ENCODE peak calls at places on chromosomes 7 and 10, in four cellular contexts. W, D, K and Y are unnamed samples.

GRCh38 chr7:153939177-153939576 is 113.0 kb upstream of the DPP6 start:
- DNase-seq in K (no peak), D (no peak), W (no peak), Y (no peak)

GRCh38 chr10:92323079-92323478 is 32.1 kb downstream of the MARCHF5 start:
- DNase-seq in D (no peak), K (no peak), W (no peak), Y (no peak)

GRCh38 chr10:25974897-25975459 is 40.9 kb downstream of the MYO3A start:
- DNase-seq in W (no peak), K (no peak), D (no peak), Y (peak; percentile 3)

GRCh38 chr10:61989995-61990760 is 88.7 kb downstream of the ARID5B start:
- DNase-seq in K (no peak), W (no peak), D (no peak), Y (no peak)

GRCh38 chr7:159022238-159022993 is 122.3 kb downstream of the VIPR2 start:
- DNase-seq in W (no peak), D (no peak), K (no peak), Y (no peak)

GRCh38 chr10:47299989-47300931 is at the start of gene GDF10:
- DNase-seq in K (peak; percentile 42), W (peak; percentile 27), D (no peak), Y (no peak)

GRCh38 chr10:108384378-108384777 is 1219.9 kb upstream of the SORCS1 start:
- DNase-seq in K (no peak), D (no peak), W (no peak), Y (no peak)

GRCh38 chr10:29949411-29950011 is 109.9 kb downstream of the JCAD start:
- DNase-seq in W (no peak), K (no peak), D (no peak), Y (no peak)

GRCh38 chr10:51876979-51877378 is 177.6 kb upstream of the CSTF2T start:
- DNase-seq in W (no peak), K (no peak), D (no peak), Y (no peak)

GRCh38 chr10:31942435-31942834 is 13.8 kb upstream of the ARHGAP12 start:
- DNase-seq in W (no peak), D (no peak), K (no peak), Y (no peak)

GRCh38 chr10:75165684-75166622 is 44.6 kb upstream of the VDAC2 start:
- DNase-seq in D (no peak), W (no peak), K (no peak), Y (no peak)

GRCh38 chr7:44163591-44163990 is 22.5 kb upstream of the MYL7 start:
- DNase-seq in D (no peak), K (no peak), W (no peak), Y (no peak)
- TF ChIP-seq SP1 in D (no peak), K (no peak), W (no peak), Y (no peak)

GRCh38 chr10:82981137-82981723 is 1106.2 kb downstream of the NRG3 start:
- DNase-seq in D (no peak), K (no peak), W (no peak), Y (no peak)

GRCh38 chr10:82986216-82986615 is 1111.2 kb downstream of the NRG3 start:
- DNase-seq in W (no peak), D (no peak), K (no peak), Y (no peak)

GRCh38 chr10:82980321-82980720 is 1105.3 kb downstream of the NRG3 start:
- DNase-seq in K (no peak), W (no peak), D (no peak), Y (no peak)

GRCh38 chr10:82982110-82982608 is 1107.2 kb downstream of the NRG3 start:
- DNase-seq in D (no peak), K (no peak), W (no peak), Y (no peak)
- TF ChIP-seq SP1 in D (no peak), K (no peak), W (no peak), Y (no peak)

DNA sequence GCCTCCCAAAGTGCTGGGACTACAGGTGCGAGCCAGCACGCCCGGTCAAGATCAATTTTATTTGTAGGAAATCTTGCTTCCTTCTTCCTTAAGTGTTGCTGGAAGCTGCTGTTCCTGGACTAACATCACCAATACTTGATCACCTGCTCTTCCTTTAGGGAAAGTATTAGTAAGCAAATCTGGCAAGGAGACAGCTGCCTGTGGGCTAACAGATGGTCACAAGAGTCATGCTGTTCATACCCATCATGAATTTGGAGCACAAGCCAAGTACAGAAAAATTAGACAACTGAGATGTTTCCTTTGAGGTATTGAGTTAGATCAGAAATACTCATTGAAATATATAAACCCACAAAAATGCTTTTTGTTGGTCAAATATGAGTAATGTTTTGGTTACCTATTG is 27.9 kb downstream of the BAIAP2L1 start:
- DNase-seq in K (no peak), W (no peak), D (no peak), Y (no peak)
- TF ChIP-seq SP1 in K (no peak), W (no peak), D (peak; percentile 71), Y (no peak)

GRCh38 chr10:34814228-34815173 is 595 bp downstream of the PARD3 start:
- DNase-seq in W (peak; percentile 35), D (no peak), K (peak; percentile 63), Y (peak; percentile 75)
- TF ChIP-seq SP1 in W (no peak), D (no peak), K (peak; percentile 34), Y (no peak)

GRCh38 chr10:65949543-65949942 is 976.3 kb upstream of the LRRTM3 start:
- DNase-seq in D (no peak), W (no peak), K (no peak), Y (no peak)

GRCh38 chr10:65950075-65950474 is 975.8 kb upstream of the LRRTM3 start:
- DNase-seq in W (no peak), D (no peak), K (no peak), Y (no peak)

GRCh38 chr10:65952086-65952485 is 973.8 kb upstream of the LRRTM3 start:
- DNase-seq in D (no peak), K (no peak), W (no peak), Y (no peak)
- TF ChIP-seq SP1 in D (no peak), K (no peak), W (no peak), Y (no peak)

GRCh38 chr10:98790817-98791216 is 344.1 kb upstream of the HPS1 start:
- DNase-seq in K (no peak), W (peak; percentile 25), D (peak; percentile 15), Y (no peak)
- TF ChIP-seq SP1 in K (no peak), W (no peak), D (no peak), Y (no peak)